ENCODE peak calls at places on chromosomes 6 and 20, in seven cellular contexts. One of them, this sample, is unnamed. For H3K36me3, the result is how much of the 10 kb centered on the place peaks cover.

GRCh38 chr20:23336476-23336875 is 14.1 kb upstream of the NXT1 start:
- DNase-seq in neuronal stem cell: no peak
- DNase-seq in fibroblast of lung: no peak
- DNase-seq in hepatocyte: no peak
- DNase-seq in uterus: no peak
- DNase-seq in CD4-positive, CD25-positive, alpha-beta regulatory T cell: peak
- DNase-seq in A673: no peak
- DNase-seq in this sample: no peak

GRCh38 chr20:62544505-62545055 is 68.8 kb upstream of the GATA5 start:
- DNase-seq in neuronal stem cell: no peak
- DNase-seq in fibroblast of lung: no peak
- DNase-seq in hepatocyte: no peak
- DNase-seq in uterus: no peak
- DNase-seq in CD4-positive, CD25-positive, alpha-beta regulatory T cell: no peak
- DNase-seq in A673: no peak
- DNase-seq in this sample: no peak

GRCh38 chr6:33620158-33620583 is 951 bp upstream of the ITPR3 start:
- DNase-seq in neuronal stem cell: no peak
- DNase-seq in fibroblast of lung: peak
- DNase-seq in hepatocyte: peak
- DNase-seq in uterus: no peak
- DNase-seq in CD4-positive, CD25-positive, alpha-beta regulatory T cell: peak
- DNase-seq in A673: peak
- DNase-seq in this sample: peak

GRCh38 chr6:20770776-20771175 is 236.5 kb downstream of the CDKAL1 start:
- DNase-seq in neuronal stem cell: no peak
- DNase-seq in fibroblast of lung: peak
- DNase-seq in hepatocyte: no peak
- DNase-seq in uterus: no peak
- DNase-seq in CD4-positive, CD25-positive, alpha-beta regulatory T cell: no peak
- DNase-seq in A673: peak
- DNase-seq in this sample: no peak

GRCh38 chr6:66418906-66419305 is 711.9 kb upstream of the EYS start:
- DNase-seq in neuronal stem cell: no peak
- DNase-seq in fibroblast of lung: no peak
- DNase-seq in hepatocyte: no peak
- DNase-seq in uterus: no peak
- DNase-seq in CD4-positive, CD25-positive, alpha-beta regulatory T cell: no peak
- DNase-seq in A673: no peak
- DNase-seq in this sample: no peak

GRCh38 chr20:25987073-25987927 is 290.6 kb upstream of the ZNF337 start:
- DNase-seq in neuronal stem cell: no peak
- DNase-seq in fibroblast of lung: peak
- DNase-seq in hepatocyte: peak
- DNase-seq in uterus: peak
- DNase-seq in CD4-positive, CD25-positive, alpha-beta regulatory T cell: peak
- DNase-seq in A673: peak
- DNase-seq in this sample: peak

GRCh38 chr20:17519606-17520285 is 11.4 kb downstream of the BFSP1 start:
- DNase-seq in neuronal stem cell: no peak
- DNase-seq in fibroblast of lung: no peak
- DNase-seq in hepatocyte: no peak
- DNase-seq in uterus: no peak
- DNase-seq in CD4-positive, CD25-positive, alpha-beta regulatory T cell: no peak
- DNase-seq in A673: no peak
- DNase-seq in this sample: no peak

GRCh38 chr6:73131706-73132105 is 93.6 kb downstream of the KHDC1L start:
- DNase-seq in neuronal stem cell: no peak
- DNase-seq in fibroblast of lung: peak
- DNase-seq in hepatocyte: no peak
- DNase-seq in uterus: no peak
- DNase-seq in CD4-positive, CD25-positive, alpha-beta regulatory T cell: no peak
- DNase-seq in A673: no peak
- DNase-seq in this sample: no peak

GRCh38 chr6:88166901-88167624 is 916 bp upstream of the CNR1 start:
- DNase-seq in neuronal stem cell: peak
- DNase-seq in fibroblast of lung: no peak
- DNase-seq in hepatocyte: peak
- DNase-seq in uterus: no peak
- DNase-seq in CD4-positive, CD25-positive, alpha-beta regulatory T cell: no peak
- DNase-seq in A673: no peak
- DNase-seq in this sample: peak

GRCh38 chr6:137724018-137724403 is 143.0 kb upstream of the TNFAIP3 start:
- DNase-seq in neuronal stem cell: no peak
- DNase-seq in fibroblast of lung: no peak
- DNase-seq in hepatocyte: peak
- DNase-seq in uterus: no peak
- DNase-seq in CD4-positive, CD25-positive, alpha-beta regulatory T cell: no peak
- DNase-seq in A673: no peak
- DNase-seq in this sample: no peak

GRCh38 chr6:104705095-104705707 is 154.5 kb downstream of the HACE1 start:
- DNase-seq in neuronal stem cell: no peak
- DNase-seq in fibroblast of lung: peak
- DNase-seq in hepatocyte: no peak
- DNase-seq in uterus: peak
- DNase-seq in CD4-positive, CD25-positive, alpha-beta regulatory T cell: peak
- DNase-seq in A673: peak
- DNase-seq in this sample: no peak

GRCh38 chr20:11324990-11325389 is 592.7 kb upstream of the BTBD3 start:
- DNase-seq in neuronal stem cell: no peak
- DNase-seq in fibroblast of lung: no peak
- DNase-seq in hepatocyte: no peak
- DNase-seq in uterus: no peak
- DNase-seq in CD4-positive, CD25-positive, alpha-beta regulatory T cell: no peak
- DNase-seq in A673: no peak
- DNase-seq in this sample: no peak

GRCh38 chr20:15656124-15656523 is 917.1 kb downstream of the KIF16B start:
- DNase-seq in neuronal stem cell: no peak
- DNase-seq in fibroblast of lung: no peak
- DNase-seq in hepatocyte: no peak
- DNase-seq in uterus: no peak
- DNase-seq in CD4-positive, CD25-positive, alpha-beta regulatory T cell: no peak
- DNase-seq in A673: no peak
- DNase-seq in this sample: no peak

GRCh38 chr20:416950-417800 is 9.1 kb downstream of the RBCK1 start:
- DNase-seq in neuronal stem cell: no peak
- DNase-seq in fibroblast of lung: no peak
- DNase-seq in hepatocyte: no peak
- DNase-seq in uterus: no peak
- DNase-seq in CD4-positive, CD25-positive, alpha-beta regulatory T cell: no peak
- DNase-seq in A673: no peak
- DNase-seq in this sample: peak

GRCh38 chr20:412081-412480 is 4.0 kb downstream of the RBCK1 start:
- DNase-seq in neuronal stem cell: no peak
- DNase-seq in fibroblast of lung: no peak
- DNase-seq in hepatocyte: no peak
- DNase-seq in uterus: no peak
- DNase-seq in CD4-positive, CD25-positive, alpha-beta regulatory T cell: no peak
- DNase-seq in A673: no peak
- DNase-seq in this sample: no peak

GRCh38 chr20:415820-416322 is 7.8 kb downstream of the RBCK1 start:
- DNase-seq in neuronal stem cell: no peak
- DNase-seq in fibroblast of lung: no peak
- DNase-seq in hepatocyte: no peak
- DNase-seq in uterus: no peak
- DNase-seq in CD4-positive, CD25-positive, alpha-beta regulatory T cell: no peak
- DNase-seq in A673: no peak
- DNase-seq in this sample: no peak

GRCh38 chr20:417801-418342 is 9.8 kb downstream of the RBCK1 start:
- DNase-seq in neuronal stem cell: no peak
- DNase-seq in fibroblast of lung: no peak
- DNase-seq in hepatocyte: no peak
- DNase-seq in uterus: no peak
- DNase-seq in CD4-positive, CD25-positive, alpha-beta regulatory T cell: no peak
- DNase-seq in A673: no peak
- DNase-seq in this sample: no peak

GRCh38 chr20:414161-414560 is 6.1 kb downstream of the RBCK1 start:
- DNase-seq in neuronal stem cell: no peak
- DNase-seq in fibroblast of lung: no peak
- DNase-seq in hepatocyte: no peak
- DNase-seq in uterus: no peak
- DNase-seq in CD4-positive, CD25-positive, alpha-beta regulatory T cell: no peak
- DNase-seq in A673: no peak
- DNase-seq in this sample: no peak
- H3K36me3 ChIP-seq in neuronal stem cell: under half
- H3K36me3 ChIP-seq in fibroblast of lung: under half
- H3K36me3 ChIP-seq in hepatocyte: under half
- H3K36me3 ChIP-seq in uterus: under half
- H3K36me3 ChIP-seq in CD4-positive, CD25-positive, alpha-beta regulatory T cell: under half
- H3K36me3 ChIP-seq in A673: under half
- H3K36me3 ChIP-seq in this sample: under half

GRCh38 chr20:40706977-40707582 is 18.0 kb upstream of the MAFB start:
- DNase-seq in neuronal stem cell: no peak
- DNase-seq in fibroblast of lung: no peak
- DNase-seq in hepatocyte: peak
- DNase-seq in uterus: no peak
- DNase-seq in CD4-positive, CD25-positive, alpha-beta regulatory T cell: no peak
- DNase-seq in A673: peak
- DNase-seq in this sample: no peak
- H3K36me3 ChIP-seq in neuronal stem cell: under half
- H3K36me3 ChIP-seq in fibroblast of lung: under half
- H3K36me3 ChIP-seq in hepatocyte: under half
- H3K36me3 ChIP-seq in uterus: under half
- H3K36me3 ChIP-seq in CD4-positive, CD25-positive, alpha-beta regulatory T cell: under half
- H3K36me3 ChIP-seq in A673: under half
- H3K36me3 ChIP-seq in this sample: under half

GRCh38 chr20:37401930-37402675 is 56.2 kb downstream of the SRC start:
- DNase-seq in neuronal stem cell: no peak
- DNase-seq in fibroblast of lung: no peak
- DNase-seq in hepatocyte: no peak
- DNase-seq in uterus: no peak
- DNase-seq in CD4-positive, CD25-positive, alpha-beta regulatory T cell: no peak
- DNase-seq in A673: no peak
- DNase-seq in this sample: no peak

GRCh38 chr20:37398750-37399621 is 53.0 kb downstream of the SRC start:
- DNase-seq in neuronal stem cell: no peak
- DNase-seq in fibroblast of lung: no peak
- DNase-seq in hepatocyte: peak
- DNase-seq in uterus: no peak
- DNase-seq in CD4-positive, CD25-positive, alpha-beta regulatory T cell: no peak
- DNase-seq in A673: no peak
- DNase-seq in this sample: no peak

GRCh38 chr20:37403107-37404033 is 57.4 kb downstream of the SRC start:
- DNase-seq in neuronal stem cell: no peak
- DNase-seq in fibroblast of lung: no peak
- DNase-seq in hepatocyte: no peak
- DNase-seq in uterus: no peak
- DNase-seq in CD4-positive, CD25-positive, alpha-beta regulatory T cell: no peak
- DNase-seq in A673: no peak
- DNase-seq in this sample: no peak

GRCh38 chr20:37404461-37404881 is 58.5 kb downstream of the SRC start:
- DNase-seq in neuronal stem cell: no peak
- DNase-seq in fibroblast of lung: no peak
- DNase-seq in hepatocyte: no peak
- DNase-seq in uterus: no peak
- DNase-seq in CD4-positive, CD25-positive, alpha-beta regulatory T cell: no peak
- DNase-seq in A673: no peak
- DNase-seq in this sample: no peak

DNA sequence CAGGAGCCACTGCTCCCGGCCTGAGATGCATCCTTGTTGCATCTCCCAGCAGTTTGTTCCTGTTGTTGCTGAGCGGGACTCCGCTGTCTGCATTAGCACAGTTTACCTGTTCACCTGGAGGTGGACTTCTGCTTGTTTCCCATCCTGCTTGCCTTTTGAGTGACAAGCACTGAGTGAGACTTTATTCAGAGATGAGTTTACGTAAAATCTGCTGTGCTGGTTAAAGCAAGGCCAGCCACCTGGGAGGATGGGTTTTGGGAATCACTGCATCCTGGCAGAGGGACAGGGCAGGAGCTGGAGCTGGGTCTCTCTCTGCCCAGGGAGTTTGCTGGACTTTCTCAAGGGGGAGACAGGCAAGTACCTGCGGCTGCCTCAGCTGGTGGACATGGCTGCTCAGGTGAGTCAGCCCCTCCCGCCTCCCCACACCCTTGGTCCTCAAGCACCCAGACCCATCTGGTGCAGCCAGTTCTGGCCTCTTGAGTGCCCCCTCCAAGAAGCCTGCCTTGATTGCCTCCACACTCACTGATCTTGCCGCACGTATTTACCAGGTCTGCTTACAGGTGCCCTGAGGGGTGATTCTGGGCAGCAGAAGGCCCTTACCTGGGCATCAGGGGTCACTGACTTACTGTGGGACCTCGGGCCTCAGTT is 55.5 kb downstream of the SRC start:
- DNase-seq in neuronal stem cell: no peak
- DNase-seq in fibroblast of lung: no peak
- DNase-seq in hepatocyte: no peak
- DNase-seq in uterus: no peak
- DNase-seq in CD4-positive, CD25-positive, alpha-beta regulatory T cell: no peak
- DNase-seq in A673: no peak
- DNase-seq in this sample: no peak
- H3K36me3 ChIP-seq in neuronal stem cell: under half
- H3K36me3 ChIP-seq in fibroblast of lung: under half
- H3K36me3 ChIP-seq in hepatocyte: under half
- H3K36me3 ChIP-seq in uterus: under half
- H3K36me3 ChIP-seq in CD4-positive, CD25-positive, alpha-beta regulatory T cell: under half
- H3K36me3 ChIP-seq in A673: under half
- H3K36me3 ChIP-seq in this sample: under half

GRCh38 chr6:41553405-41553999 is 7.3 kb downstream of the FOXP4 start:
- DNase-seq in neuronal stem cell: no peak
- DNase-seq in fibroblast of lung: no peak
- DNase-seq in hepatocyte: no peak
- DNase-seq in uterus: no peak
- DNase-seq in CD4-positive, CD25-positive, alpha-beta regulatory T cell: no peak
- DNase-seq in A673: no peak
- DNase-seq in this sample: no peak

GRCh38 chr6:41551857-41552256 is 5.7 kb downstream of the FOXP4 start:
- DNase-seq in neuronal stem cell: no peak
- DNase-seq in fibroblast of lung: no peak
- DNase-seq in hepatocyte: no peak
- DNase-seq in uterus: no peak
- DNase-seq in CD4-positive, CD25-positive, alpha-beta regulatory T cell: no peak
- DNase-seq in A673: no peak
- DNase-seq in this sample: no peak

GRCh38 chr6:41551086-41551702 is 5.0 kb downstream of the FOXP4 start:
- DNase-seq in neuronal stem cell: no peak
- DNase-seq in fibroblast of lung: no peak
- DNase-seq in hepatocyte: no peak
- DNase-seq in uterus: no peak
- DNase-seq in CD4-positive, CD25-positive, alpha-beta regulatory T cell: no peak
- DNase-seq in A673: no peak
- DNase-seq in this sample: no peak

GRCh38 chr6:41555326-41556300 is 9.4 kb downstream of the FOXP4 start:
- DNase-seq in neuronal stem cell: no peak
- DNase-seq in fibroblast of lung: no peak
- DNase-seq in hepatocyte: no peak
- DNase-seq in uterus: no peak
- DNase-seq in CD4-positive, CD25-positive, alpha-beta regulatory T cell: no peak
- DNase-seq in A673: no peak
- DNase-seq in this sample: no peak

DNA sequence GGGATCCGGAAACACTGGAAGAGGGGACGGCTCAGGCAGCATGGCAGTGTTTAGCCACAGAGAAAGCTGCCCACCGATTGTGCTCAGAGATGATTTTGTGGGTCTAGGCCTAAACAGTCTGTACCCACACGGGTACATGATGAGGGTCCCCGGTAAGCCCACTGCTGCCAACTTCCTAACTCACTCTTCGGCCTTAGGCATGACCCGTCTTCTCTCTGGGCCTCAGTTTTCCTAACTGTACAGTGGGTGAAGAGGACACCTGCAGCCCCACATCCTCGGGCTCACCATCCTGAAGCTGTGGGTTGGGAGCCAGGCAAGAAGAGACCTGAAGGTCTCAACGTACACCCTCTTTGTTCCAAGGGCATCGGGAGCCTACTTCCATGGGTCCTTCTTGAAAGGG is 6.5 kb downstream of the FOXP4 start:
- DNase-seq in neuronal stem cell: no peak
- DNase-seq in fibroblast of lung: no peak
- DNase-seq in hepatocyte: no peak
- DNase-seq in uterus: no peak
- DNase-seq in CD4-positive, CD25-positive, alpha-beta regulatory T cell: no peak
- DNase-seq in A673: no peak
- DNase-seq in this sample: no peak
- H3K36me3 ChIP-seq in neuronal stem cell: under half
- H3K36me3 ChIP-seq in fibroblast of lung: under half
- H3K36me3 ChIP-seq in hepatocyte: under half
- H3K36me3 ChIP-seq in uterus: under half
- H3K36me3 ChIP-seq in CD4-positive, CD25-positive, alpha-beta regulatory T cell: under half
- H3K36me3 ChIP-seq in A673: under half
- H3K36me3 ChIP-seq in this sample: under half

This sample was measured in testis.